ENCODE peak calls at places on chromosome 21, in ten cellular contexts. A is CD8-positive, alpha-beta T cell; N is right atrium auricular region; E is aorta; U is left ventricle myocardium inferior; C is heart right ventricle; J is fibroblast of mammary gland; K is esophagus squamous epithelium; G is A549; F is GM23338. V is an unnamed sample.
A peak's percentile ranks its signal among the peaks of the same experiment; 100 is the strongest.

GRCh38 chr21:45403133-45403824 is 1.7 kb upstream of the COL18A1 start:
- DNase-seq in A (no peak), N (no peak), E (peak; percentile 61), U (peak; percentile 10), C (peak; percentile 8), J (no peak), K (no peak), G (no peak), F (no peak), V (no peak)

GRCh38 chr21:44089001-44089911 is 17.9 kb upstream of the PWP2 start:
- DNase-seq in A (peak; percentile 32), N (no peak), E (peak; percentile 71), U (no peak), C (no peak), J (no peak), K (no peak), G (no peak), F (no peak), V (peak; percentile 12)

GRCh38 chr21:45836268-45836655 is 145.3 kb upstream of the COL6A1 start:
- DNase-seq in A (no peak), N (no peak), E (peak; percentile 50), U (no peak), C (no peak), J (no peak), K (no peak), G (no peak), F (no peak), V (no peak)

GRCh38 chr21:44854664-44855446 is 18.6 kb downstream of the PTTG1IP start:
- DNase-seq in A (no peak), N (no peak), E (peak; percentile 59), U (no peak), C (no peak), J (no peak), K (no peak), G (no peak), F (no peak), V (peak; percentile 44)

GRCh38 chr21:42939581-42940413 is 14.4 kb upstream of the ERVH48-1 start:
- DNase-seq in A (no peak), N (peak; percentile 93), E (peak; percentile 78), U (peak; percentile 48), C (no peak), J (peak; percentile 99), K (no peak), G (peak; percentile 59), F (no peak), V (peak; percentile 61)

GRCh38 chr21:41240040-41240439 is 72.1 kb downstream of the BACE2 start:
- DNase-seq in A (no peak), N (no peak), E (no peak), U (no peak), C (no peak), J (no peak), K (no peak), G (no peak), F (no peak), V (no peak)

GRCh38 chr21:17889171-17889570 is 70.0 kb upstream of the C21orf91 start:
- DNase-seq in A (no peak), N (no peak), E (no peak), U (no peak), C (no peak), J (no peak), K (no peak), G (no peak), F (no peak), V (no peak)

GRCh38 chr21:41651396-41651795 is 115.5 kb downstream of the RIPK4 start:
- DNase-seq in A (no peak), N (no peak), E (no peak), U (no peak), C (no peak), J (no peak), K (no peak), G (no peak), F (no peak), V (no peak)

GRCh38 chr21:25635310-25635709 is 3.7 kb upstream of the JAM2 start:
- DNase-seq in A (no peak), N (no peak), E (no peak), U (no peak), C (no peak), J (no peak), K (no peak), G (no peak), F (no peak), V (no peak)

GRCh38 chr21:40129809-40130208 is 262.6 kb downstream of the PCP4 start:
- DNase-seq in A (no peak), N (no peak), E (no peak), U (no peak), C (no peak), J (no peak), K (no peak), G (no peak), F (no peak), V (no peak)

DNA sequence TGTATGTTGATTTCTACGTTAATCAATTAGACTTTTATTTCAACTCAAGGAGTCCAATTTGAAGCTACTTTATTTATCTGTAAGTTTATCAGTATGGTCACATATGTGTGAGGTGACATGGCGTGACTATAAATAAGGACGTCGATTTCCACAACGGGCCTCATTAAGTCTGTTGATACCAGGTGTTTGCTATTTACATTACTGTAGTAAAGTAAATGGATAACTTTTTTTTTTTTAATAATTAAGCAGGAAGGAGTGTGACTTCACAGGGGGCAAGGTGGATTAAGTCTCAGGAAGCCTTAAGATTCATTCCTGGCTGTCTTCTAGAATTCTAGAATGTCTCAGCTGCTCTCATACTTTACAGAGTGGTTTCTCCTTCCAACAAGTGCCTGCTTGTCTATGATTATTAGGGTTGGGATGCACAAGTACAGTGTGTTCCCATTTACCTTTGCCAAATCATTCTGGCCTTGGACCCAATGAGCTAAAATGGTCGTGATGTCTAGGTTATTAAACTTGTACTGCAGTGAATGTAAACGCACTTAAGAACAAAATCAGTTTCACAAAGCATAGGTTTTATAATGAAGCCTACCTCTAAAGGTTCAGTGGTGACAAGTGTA is 15.5 kb downstream of the MAP3K7CL start:
- DNase-seq in A (no peak), N (no peak), E (no peak), U (no peak), C (no peak), J (peak; percentile 45), K (no peak), G (no peak), F (no peak), V (no peak)
- H3K4me3 ChIP-seq in A (no peak overlapping the region), N (no peak overlapping the region), E (no peak overlapping the region), U (no peak overlapping the region), C (no peak overlapping the region), J (no peak overlapping the region), K (no peak overlapping the region), G (no peak overlapping the region), F (no peak overlapping the region), V (no peak overlapping the region)

GRCh38 chr21:34936299-34936698 is 112.8 kb downstream of the RUNX1 start:
- DNase-seq in A (no peak), N (no peak), E (no peak), U (no peak), C (no peak), J (peak; percentile 18), K (no peak), G (no peak), F (no peak), V (no peak)

GRCh38 chr21:34933609-34934345 is 115.3 kb downstream of the RUNX1 start:
- DNase-seq in A (peak; percentile 10), N (no peak), E (no peak), U (no peak), C (no peak), J (no peak), K (no peak), G (no peak), F (no peak), V (no peak)

GRCh38 chr21:34935452-34935851 is 113.7 kb downstream of the RUNX1 start:
- DNase-seq in A (no peak), N (no peak), E (no peak), U (no peak), C (no peak), J (peak; percentile 28), K (no peak), G (no peak), F (no peak), V (no peak)

GRCh38 chr21:34935868-34936267 is 113.2 kb downstream of the RUNX1 start:
- DNase-seq in A (no peak), N (no peak), E (no peak), U (no peak), C (no peak), J (peak; percentile 26), K (no peak), G (no peak), F (no peak), V (no peak)

DNA sequence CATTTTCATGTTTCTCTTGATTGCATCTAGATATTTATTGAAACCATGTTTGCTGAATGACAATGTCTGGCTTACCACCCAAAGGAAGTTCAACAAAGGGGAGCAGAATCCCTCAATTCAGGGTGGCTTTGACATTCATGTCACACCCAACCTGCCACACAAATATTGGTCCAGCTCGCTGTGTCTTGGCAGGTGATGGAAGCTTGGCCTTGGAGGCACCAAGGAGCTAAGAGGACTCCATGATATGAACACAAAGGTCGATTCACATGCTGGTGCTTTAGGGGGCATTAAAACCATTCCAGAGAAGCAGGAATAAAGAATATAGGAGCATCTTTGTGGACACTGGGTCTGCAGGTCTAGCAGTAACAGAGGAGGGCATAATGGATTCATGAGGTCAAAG is 114.8 kb downstream of the RUNX1 start:
- DNase-seq in A (no peak), N (no peak), E (no peak), U (no peak), C (no peak), J (no peak), K (no peak), G (no peak), F (no peak), V (no peak)
- H3K4me3 ChIP-seq in A (no peak overlapping the region), N (no peak overlapping the region), E (no peak overlapping the region), U (no peak overlapping the region), C (no peak overlapping the region), J (no peak overlapping the region), K (no peak overlapping the region), G (no peak overlapping the region), F (no peak overlapping the region), V (no peak overlapping the region)

GRCh38 chr21:36803051-36803709 is 104.3 kb downstream of the SIM2 start:
- DNase-seq in A (no peak), N (peak; percentile 5), E (no peak), U (no peak), C (no peak), J (no peak), K (no peak), G (no peak), F (no peak), V (no peak)
- H3K4me3 ChIP-seq in A (no peak overlapping the region), N (no peak overlapping the region), E (no peak overlapping the region), U (no peak overlapping the region), C (no peak overlapping the region), J (no peak overlapping the region), K (no peak overlapping the region), G (no peak overlapping the region), F (no peak overlapping the region), V (no peak overlapping the region)

DNA sequence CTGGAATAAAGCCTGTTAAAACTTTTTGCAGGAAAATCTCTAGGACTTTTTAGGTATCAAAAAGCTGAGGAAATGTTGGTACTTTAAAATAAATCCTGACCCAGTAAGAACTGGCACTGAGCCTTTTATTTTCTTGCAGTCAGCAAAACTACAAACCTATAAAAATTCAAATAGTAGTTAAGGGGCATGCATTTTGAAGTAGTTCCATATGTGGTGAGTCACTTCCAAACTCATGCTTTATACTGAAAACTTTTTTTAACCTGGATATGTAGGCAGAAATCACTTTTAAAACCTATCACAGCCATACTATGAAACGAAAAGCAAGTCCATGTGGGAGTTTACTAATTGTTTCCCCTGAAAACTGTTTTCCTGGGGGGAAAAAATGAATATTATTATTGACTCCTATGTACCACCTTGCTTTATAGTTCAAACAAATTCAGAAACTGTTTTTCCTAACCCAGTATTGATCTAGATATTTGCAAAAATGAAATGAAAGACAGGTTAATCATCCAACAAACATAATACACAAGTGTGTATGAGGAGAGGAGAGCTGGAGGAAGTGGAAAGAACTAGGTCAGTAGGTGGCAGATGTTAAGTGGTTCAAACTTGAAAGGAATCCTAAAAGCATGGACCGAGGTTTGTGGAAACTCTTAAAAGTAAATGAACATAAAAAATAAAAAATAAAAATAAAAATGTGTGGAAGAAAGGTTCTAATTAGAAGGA is 30.5 kb downstream of the NRIP1 start:
- DNase-seq in A (no peak), N (no peak), E (no peak), U (no peak), C (no peak), J (peak; percentile 70), K (no peak), G (no peak), F (no peak), V (no peak)
- H3K4me3 ChIP-seq in A (no peak overlapping the region), N (no peak overlapping the region), E (no peak overlapping the region), U (no peak overlapping the region), C (no peak overlapping the region), J (no peak overlapping the region), K (no peak overlapping the region), G (no peak overlapping the region), F (no peak overlapping the region), V (no peak overlapping the region)